ENCODE peak calls at places on chromosomes 5 and 9, in four cellular contexts. X is WTC11, L is HepG2, C is K562. D is an unnamed sample.
A peak's percentile ranks its signal among the peaks of the same experiment; 100 is the strongest.

GRCh38 chr5:108521841-108522506 is 140.1 kb upstream of the FBXL17 start:
- DNase-seq in X (no peak), L (peak; percentile 53), C (peak; percentile 51), D (peak; percentile 40)

GRCh38 chr9:129005336-129005997 is 22.7 kb downstream of the SH3GLB2 start:
- DNase-seq in X (no peak), L (no peak), C (no peak), D (no peak)

GRCh38 chr9:115071176-115071575 is 46.8 kb downstream of the TNC start:
- DNase-seq in X (no peak), L (no peak), C (no peak), D (no peak)

GRCh38 chr5:57414857-57415256 is 67.8 kb downstream of the ACTBL2 start:
- DNase-seq in X (no peak), L (no peak), C (no peak), D (no peak)

GRCh38 chr9:4246969-4247368 is 52.9 kb downstream of the GLIS3 start:
- DNase-seq in X (no peak), L (no peak), C (no peak), D (no peak)

GRCh38 chr5:181189363-181189961 is 15.5 kb downstream of the TRIM7 start:
- DNase-seq in X (no peak), L (no peak), C (no peak), D (no peak)

GRCh38 chr5:110463116-110463515 is 263.4 kb downstream of the TMEM232 start:
- DNase-seq in X (no peak), L (no peak), C (no peak), D (no peak)

GRCh38 chr9:124940521-124940893 is 376 bp downstream of the GOLGA1 start:
- DNase-seq in X (no peak), L (no peak), C (no peak), D (no peak)

GRCh38 chr5:181189962-181190710 is 14.9 kb downstream of the TRIM7 start:
- DNase-seq in X (no peak), L (no peak), C (no peak), D (no peak)

GRCh38 chr5:56881571-56881970 is 27.8 kb upstream of the SETD9 start:
- DNase-seq in X (no peak), L (no peak), C (no peak), D (no peak)

GRCh38 chr5:366541-367357 is 45.2 kb downstream of the AHRR start:
- DNase-seq in X (no peak), L (no peak), C (no peak), D (no peak)

GRCh38 chr9:94584555-94584954 is 9.1 kb downstream of the FBP2 start:
- DNase-seq in X (no peak), L (no peak), C (no peak), D (no peak)

GRCh38 chr5:674630-675011 is 18.5 kb downstream of the TPPP start:
- DNase-seq in X (no peak), L (no peak), C (no peak), D (no peak)

GRCh38 chr9:93116049-93116961 is 17.7 kb downstream of the NINJ1 start:
- DNase-seq in X (no peak), L (peak; percentile 84), C (peak; percentile 45), D (no peak)
- TF ChIP-seq ELF4 in X (no peak), L (no peak), C (no peak), D (no peak)

GRCh38 chr5:42929871-42930270 is 110.2 kb downstream of the ANXA2R start:
- DNase-seq in X (no peak), L (no peak), C (no peak), D (no peak)
- TF ChIP-seq ELF4 in X (no peak), L (no peak), C (no peak), D (no peak)

GRCh38 chr9:5510991-5511390 is 660 bp downstream of the PDCD1LG2 start:
- DNase-seq in X (no peak), L (no peak), C (no peak), D (no peak)
- TF ChIP-seq ELF4 in X (no peak), L (no peak), C (no peak), D (no peak)

GRCh38 chr5:69134126-69134525 is 32.8 kb upstream of the CCNB1 start:
- DNase-seq in X (no peak), L (no peak), C (no peak), D (no peak)

GRCh38 chr5:69130241-69130640 is 36.4 kb downstream of the SLC30A5 start:
- DNase-seq in X (no peak), L (no peak), C (no peak), D (no peak)

GRCh38 chr5:69131304-69131703 is 35.6 kb upstream of the CCNB1 start:
- DNase-seq in X (no peak), L (no peak), C (no peak), D (no peak)

GRCh38 chr5:69129413-69129812 is 35.6 kb downstream of the SLC30A5 start:
- DNase-seq in X (no peak), L (no peak), C (no peak), D (no peak)
- TF ChIP-seq ELF4 in X (no peak), L (no peak), C (no peak), D (no peak)